ENCODE peak calls at places on chromosome 13, in eight cellular contexts. One of them, this sample, is unnamed. For H3K4me1, the result is how much of the 10 kb centered on the place peaks cover.

GRCh38 chr13:26549713-26550112 is 7.8 kb upstream of the WASF3 start:
- DNase-seq in MM.1S: no peak
- DNase-seq in endothelial cell of umbilical vein: no peak
- DNase-seq in hepatocyte: no peak
- DNase-seq in A673: no peak
- DNase-seq in GM12878: no peak
- DNase-seq in fibroblast of lung: no peak
- DNase-seq in neural progenitor cell: no peak
- DNase-seq in this sample: no peak

GRCh38 chr13:107669356-107669755 is 546.0 kb downstream of the LIG4 start:
- DNase-seq in GM12878: no peak
- DNase-seq in endothelial cell of umbilical vein: peak
- DNase-seq in hepatocyte: no peak
- DNase-seq in neural progenitor cell: no peak
- DNase-seq in fibroblast of lung: no peak
- DNase-seq in MM.1S: no peak
- DNase-seq in A673: no peak
- DNase-seq in this sample: peak

GRCh38 chr13:38180670-38181069 is 169.0 kb upstream of the UFM1 start:
- DNase-seq in MM.1S: peak
- DNase-seq in GM12878: no peak
- DNase-seq in hepatocyte: no peak
- DNase-seq in fibroblast of lung: peak
- DNase-seq in endothelial cell of umbilical vein: no peak
- DNase-seq in neural progenitor cell: no peak
- DNase-seq in A673: no peak
- DNase-seq in this sample: no peak

GRCh38 chr13:110230661-110231347 is 76.2 kb downstream of the COL4A1 start:
- DNase-seq in MM.1S: no peak
- DNase-seq in A673: no peak
- DNase-seq in fibroblast of lung: no peak
- DNase-seq in neural progenitor cell: no peak
- DNase-seq in GM12878: no peak
- DNase-seq in hepatocyte: no peak
- DNase-seq in endothelial cell of umbilical vein: no peak
- DNase-seq in this sample: no peak

GRCh38 chr13:25462301-25463125 is 90.7 kb downstream of the ATP8A2 start:
- DNase-seq in hepatocyte: peak
- DNase-seq in GM12878: no peak
- DNase-seq in endothelial cell of umbilical vein: no peak
- DNase-seq in MM.1S: no peak
- DNase-seq in neural progenitor cell: no peak
- DNase-seq in A673: no peak
- DNase-seq in fibroblast of lung: no peak
- DNase-seq in this sample: peak

GRCh38 chr13:71722206-71722605 is 144.8 kb downstream of the DACH1 start:
- DNase-seq in fibroblast of lung: no peak
- DNase-seq in endothelial cell of umbilical vein: no peak
- DNase-seq in A673: no peak
- DNase-seq in MM.1S: no peak
- DNase-seq in hepatocyte: no peak
- DNase-seq in neural progenitor cell: no peak
- DNase-seq in GM12878: no peak
- DNase-seq in this sample: peak

GRCh38 chr13:107842562-107843180 is 372.7 kb downstream of the LIG4 start:
- DNase-seq in GM12878: no peak
- DNase-seq in MM.1S: no peak
- DNase-seq in A673: peak
- DNase-seq in endothelial cell of umbilical vein: peak
- DNase-seq in neural progenitor cell: no peak
- DNase-seq in hepatocyte: no peak
- DNase-seq in fibroblast of lung: peak
- DNase-seq in this sample: peak

GRCh38 chr13:51643882-51644281 is 59.6 kb downstream of the WDFY2 start:
- DNase-seq in neural progenitor cell: no peak
- DNase-seq in A673: peak
- DNase-seq in endothelial cell of umbilical vein: peak
- DNase-seq in fibroblast of lung: peak
- DNase-seq in hepatocyte: no peak
- DNase-seq in MM.1S: no peak
- DNase-seq in GM12878: no peak
- DNase-seq in this sample: peak

GRCh38 chr13:79522583-79522982 is 41.6 kb downstream of the NDFIP2 start:
- DNase-seq in GM12878: peak
- DNase-seq in fibroblast of lung: peak
- DNase-seq in endothelial cell of umbilical vein: peak
- DNase-seq in hepatocyte: no peak
- DNase-seq in neural progenitor cell: no peak
- DNase-seq in A673: no peak
- DNase-seq in MM.1S: peak
- DNase-seq in this sample: peak

GRCh38 chr13:30830638-30830965 is 75.5 kb upstream of the MEDAG start:
- DNase-seq in A673: no peak
- DNase-seq in endothelial cell of umbilical vein: no peak
- DNase-seq in fibroblast of lung: no peak
- DNase-seq in hepatocyte: peak
- DNase-seq in GM12878: no peak
- DNase-seq in neural progenitor cell: no peak
- DNase-seq in MM.1S: no peak
- DNase-seq in this sample: peak

GRCh38 chr13:68056816-68057710 is 826.9 kb upstream of the PCDH9 start:
- DNase-seq in GM12878: no peak
- DNase-seq in hepatocyte: peak
- DNase-seq in A673: no peak
- DNase-seq in MM.1S: no peak
- DNase-seq in fibroblast of lung: peak
- DNase-seq in neural progenitor cell: no peak
- DNase-seq in endothelial cell of umbilical vein: peak
- DNase-seq in this sample: peak

GRCh38 chr13:97946951-97947588 is 6.4 kb upstream of the IPO5 start:
- DNase-seq in endothelial cell of umbilical vein: no peak
- DNase-seq in neural progenitor cell: no peak
- DNase-seq in GM12878: no peak
- DNase-seq in MM.1S: no peak
- DNase-seq in hepatocyte: no peak
- DNase-seq in A673: peak
- DNase-seq in fibroblast of lung: peak
- DNase-seq in this sample: peak

GRCh38 chr13:25733696-25734435 is 317.9 kb downstream of the SHISA2 start:
- DNase-seq in GM12878: no peak
- DNase-seq in neural progenitor cell: no peak
- DNase-seq in fibroblast of lung: no peak
- DNase-seq in endothelial cell of umbilical vein: no peak
- DNase-seq in MM.1S: no peak
- DNase-seq in hepatocyte: no peak
- DNase-seq in A673: no peak
- DNase-seq in this sample: no peak

GRCh38 chr13:46386996-46387851 is at the start of gene RUBCNL:
- DNase-seq in GM12878: no peak
- DNase-seq in MM.1S: peak
- DNase-seq in hepatocyte: peak
- DNase-seq in endothelial cell of umbilical vein: no peak
- DNase-seq in neural progenitor cell: peak
- DNase-seq in A673: peak
- DNase-seq in fibroblast of lung: peak
- DNase-seq in this sample: peak

GRCh38 chr13:29472317-29472961 is 123.0 kb downstream of the SLC7A1 start:
- DNase-seq in A673: peak
- DNase-seq in GM12878: no peak
- DNase-seq in MM.1S: peak
- DNase-seq in fibroblast of lung: peak
- DNase-seq in hepatocyte: peak
- DNase-seq in neural progenitor cell: peak
- DNase-seq in endothelial cell of umbilical vein: peak
- DNase-seq in this sample: peak

GRCh38 chr13:61246351-61246750 is 169.3 kb downstream of the PCDH20 start:
- DNase-seq in fibroblast of lung: no peak
- DNase-seq in neural progenitor cell: no peak
- DNase-seq in GM12878: no peak
- DNase-seq in endothelial cell of umbilical vein: no peak
- DNase-seq in A673: no peak
- DNase-seq in MM.1S: no peak
- DNase-seq in hepatocyte: no peak
- DNase-seq in this sample: no peak

GRCh38 chr13:36519432-36519831 is 87.1 kb downstream of the CCNA1 start:
- DNase-seq in hepatocyte: no peak
- DNase-seq in A673: peak
- DNase-seq in MM.1S: no peak
- DNase-seq in neural progenitor cell: no peak
- DNase-seq in fibroblast of lung: no peak
- DNase-seq in endothelial cell of umbilical vein: no peak
- DNase-seq in GM12878: no peak
- DNase-seq in this sample: no peak

GRCh38 chr13:27810461-27810860 is 18.2 kb downstream of the GSX1 start:
- DNase-seq in fibroblast of lung: no peak
- DNase-seq in A673: no peak
- DNase-seq in endothelial cell of umbilical vein: no peak
- DNase-seq in neural progenitor cell: no peak
- DNase-seq in MM.1S: no peak
- DNase-seq in hepatocyte: no peak
- DNase-seq in GM12878: no peak
- DNase-seq in this sample: peak

GRCh38 chr13:27810009-27810408 is 17.7 kb downstream of the GSX1 start:
- DNase-seq in endothelial cell of umbilical vein: no peak
- DNase-seq in neural progenitor cell: no peak
- DNase-seq in fibroblast of lung: no peak
- DNase-seq in GM12878: no peak
- DNase-seq in hepatocyte: no peak
- DNase-seq in MM.1S: no peak
- DNase-seq in A673: no peak
- DNase-seq in this sample: no peak

GRCh38 chr13:27808866-27809546 is 16.7 kb downstream of the GSX1 start:
- DNase-seq in neural progenitor cell: no peak
- DNase-seq in GM12878: no peak
- DNase-seq in MM.1S: no peak
- DNase-seq in hepatocyte: no peak
- DNase-seq in fibroblast of lung: no peak
- DNase-seq in A673: no peak
- DNase-seq in endothelial cell of umbilical vein: no peak
- DNase-seq in this sample: peak

GRCh38 chr13:27806744-27807387 is 14.6 kb downstream of the GSX1 start:
- DNase-seq in MM.1S: no peak
- DNase-seq in neural progenitor cell: no peak
- DNase-seq in A673: no peak
- DNase-seq in hepatocyte: no peak
- DNase-seq in fibroblast of lung: no peak
- DNase-seq in endothelial cell of umbilical vein: no peak
- DNase-seq in GM12878: no peak
- DNase-seq in this sample: no peak
- TF ChIP-seq EZH2 in MM.1S: no peak
- TF ChIP-seq EZH2 in neural progenitor cell: no peak
- TF ChIP-seq EZH2 in A673: no peak
- TF ChIP-seq EZH2 in hepatocyte: no peak
- TF ChIP-seq EZH2 in fibroblast of lung: no peak
- TF ChIP-seq EZH2 in endothelial cell of umbilical vein: no peak
- TF ChIP-seq EZH2 in GM12878: no peak
- TF ChIP-seq EZH2 in this sample: no peak

DNA sequence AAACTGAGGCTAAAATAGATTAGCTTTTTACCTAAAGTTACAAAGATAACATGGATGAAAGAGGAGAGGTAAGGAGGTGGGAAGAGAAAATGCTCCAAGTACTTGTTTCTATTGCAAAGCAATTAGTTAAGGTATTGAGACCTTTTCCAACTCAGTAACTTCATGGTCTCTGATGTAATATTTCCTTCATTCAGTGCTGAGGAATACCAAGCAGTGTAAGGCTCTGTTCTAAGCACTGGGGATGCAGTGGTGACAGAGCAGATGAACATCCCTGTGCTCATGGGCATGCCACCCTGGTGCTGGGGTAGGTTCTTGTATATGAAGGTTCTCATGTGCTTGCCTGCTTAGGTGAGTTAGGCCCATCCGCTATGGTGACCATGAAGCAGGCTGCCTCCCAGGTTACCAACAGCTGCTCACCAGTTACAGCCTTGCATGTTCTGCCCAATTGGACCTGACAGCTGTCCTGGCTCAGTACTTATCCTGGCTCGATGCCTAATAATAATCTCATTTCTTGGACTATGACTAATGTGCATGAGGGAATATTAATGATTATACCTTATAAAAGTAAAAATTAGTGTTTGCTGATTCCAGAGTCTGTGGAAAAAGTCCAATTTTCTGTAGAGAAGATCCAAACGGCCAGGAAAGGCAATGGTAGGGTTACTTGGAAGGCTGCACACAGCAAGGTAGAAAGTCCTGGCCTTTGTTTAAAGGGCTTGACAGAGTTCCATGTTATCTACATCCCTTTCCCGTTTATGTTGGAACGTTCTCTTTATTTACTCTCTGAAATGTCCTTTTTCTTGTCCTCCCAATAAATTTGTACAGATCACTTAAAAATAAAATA is 48.3 kb downstream of the LATS2 start:
- DNase-seq in hepatocyte: no peak
- DNase-seq in GM12878: no peak
- DNase-seq in fibroblast of lung: no peak
- DNase-seq in neural progenitor cell: no peak
- DNase-seq in A673: no peak
- DNase-seq in MM.1S: no peak
- DNase-seq in endothelial cell of umbilical vein: peak
- DNase-seq in this sample: no peak
- H3K4me1 ChIP-seq in hepatocyte: under half
- H3K4me1 ChIP-seq in GM12878: under half
- H3K4me1 ChIP-seq in fibroblast of lung: under half
- H3K4me1 ChIP-seq in neural progenitor cell: under half
- H3K4me1 ChIP-seq in A673: under half
- H3K4me1 ChIP-seq in MM.1S: under half
- H3K4me1 ChIP-seq in endothelial cell of umbilical vein: under half
- H3K4me1 ChIP-seq in this sample: under half

GRCh38 chr13:21710163-21710562 is 39.3 kb downstream of the FGF9 start:
- DNase-seq in endothelial cell of umbilical vein: no peak
- DNase-seq in A673: no peak
- DNase-seq in GM12878: no peak
- DNase-seq in fibroblast of lung: no peak
- DNase-seq in MM.1S: no peak
- DNase-seq in neural progenitor cell: no peak
- DNase-seq in hepatocyte: no peak
- DNase-seq in this sample: no peak
- H3K4me3 ChIP-seq in endothelial cell of umbilical vein: no peak
- H3K4me3 ChIP-seq in A673: no peak
- H3K4me3 ChIP-seq in GM12878: no peak
- H3K4me3 ChIP-seq in fibroblast of lung: no peak
- H3K4me3 ChIP-seq in MM.1S: no peak
- H3K4me3 ChIP-seq in neural progenitor cell: no peak
- H3K4me3 ChIP-seq in hepatocyte: no peak
- H3K4me3 ChIP-seq in this sample: no peak

GRCh38 chr13:113937497-113938140 is 36.3 kb downstream of the C13orf46 start:
- DNase-seq in fibroblast of lung: no peak
- DNase-seq in GM12878: no peak
- DNase-seq in MM.1S: no peak
- DNase-seq in neural progenitor cell: no peak
- DNase-seq in endothelial cell of umbilical vein: no peak
- DNase-seq in A673: no peak
- DNase-seq in hepatocyte: no peak
- DNase-seq in this sample: no peak
- TF ChIP-seq EZH2 in fibroblast of lung: no peak
- TF ChIP-seq EZH2 in GM12878: no peak
- TF ChIP-seq EZH2 in MM.1S: no peak
- TF ChIP-seq EZH2 in neural progenitor cell: no peak
- TF ChIP-seq EZH2 in endothelial cell of umbilical vein: no peak
- TF ChIP-seq EZH2 in A673: no peak
- TF ChIP-seq EZH2 in hepatocyte: no peak
- TF ChIP-seq EZH2 in this sample: no peak

This sample was measured in mammary epithelial cell.